ENCODE peak calls at places on chromosomes 7 and 10, in ten cellular contexts. B is heart left ventricle; E is cardiac muscle cell; J is HCT116; I is transverse colon; U is ovary; L is OCI-LY7; P is CD4-positive, CD25-positive, alpha-beta regulatory T cell; X is GM23248; T is endodermal cell. H is an unnamed sample.

GRCh38 chr10:117878626-117879025 is 168.1 kb downstream of the RAB11FIP2 start:
- DNase-seq in P (no peak), E (no peak), I (no peak), L (no peak), X (no peak), T (no peak), J (no peak), U (no peak), B (no peak), H (no peak)

GRCh38 chr7:131008840-131009651 is 275.0 kb upstream of the KLF14 start:
- DNase-seq in J (no peak), B (no peak), I (no peak), U (no peak), E (no peak), T (peak; percentile 16), X (peak; percentile 80), L (no peak), P (no peak), H (no peak)

GRCh38 chr7:70805360-70805759 is 326.6 kb upstream of the GALNT17 start:
- DNase-seq in I (no peak), P (no peak), E (no peak), U (no peak), J (no peak), B (no peak), T (no peak), L (peak; percentile 59), X (no peak), H (no peak)

GRCh38 chr10:121904888-121905287 is 22.9 kb downstream of the ATE1 start:
- DNase-seq in X (no peak), T (no peak), I (no peak), P (no peak), E (no peak), B (no peak), L (no peak), J (no peak), U (no peak), H (no peak)

GRCh38 chr7:132154695-132155471 is 421.4 kb downstream of the PLXNA4 start:
- DNase-seq in L (no peak), J (no peak), E (no peak), I (no peak), P (no peak), T (peak; percentile 55), X (no peak), B (no peak), U (no peak), H (no peak)

GRCh38 chr10:33114451-33114944 is 156.5 kb upstream of the ITGB1 start:
- DNase-seq in T (no peak), J (no peak), B (no peak), U (no peak), X (peak; percentile 80), P (no peak), I (no peak), E (no peak), L (peak; percentile 84), H (no peak)

GRCh38 chr10:110356628-110357245 is 52.0 kb upstream of the SMNDC1 start:
- DNase-seq in X (no peak), B (peak; percentile 57), E (no peak), P (peak; percentile 47), J (peak; percentile 72), L (peak; percentile 98), U (peak; percentile 44), I (peak; percentile 80), T (no peak), H (peak; percentile 68)

GRCh38 chr10:86252051-86252450 is 114.5 kb downstream of the GRID1 start:
- DNase-seq in T (peak; percentile 17), J (no peak), L (no peak), X (no peak), U (no peak), I (no peak), P (no peak), B (no peak), E (no peak), H (no peak)

GRCh38 chr10:119355930-119356329 is 148.6 kb downstream of the GRK5 start:
- DNase-seq in I (no peak), E (no peak), B (no peak), X (no peak), P (no peak), T (no peak), L (peak; percentile 21), U (no peak), J (peak; percentile 63), H (no peak)

GRCh38 chr10:18658301-18658991 is 785 bp upstream of the ARL5B start:
- DNase-seq in L (peak; percentile 27), B (no peak), E (no peak), I (peak; percentile 19), X (peak; percentile 79), U (peak; percentile 50), J (no peak), P (no peak), T (no peak), H (no peak)

GRCh38 chr10:104139221-104139620 is 17.2 kb downstream of the SFR1 start:
- DNase-seq in U (no peak), E (no peak), T (no peak), J (no peak), I (no peak), P (no peak), B (no peak), L (peak; percentile 42), X (no peak), H (no peak)

GRCh38 chr7:139828880-139829653 is at the start of gene TBXAS1:
- DNase-seq in P (no peak), I (peak; percentile 57), T (peak; percentile 67), X (no peak), J (no peak), L (peak; percentile 11), B (peak; percentile 30), U (no peak), E (no peak), H (no peak)

GRCh38 chr10:128278362-128278761 is 152.1 kb upstream of the MKI67 start:
- DNase-seq in E (no peak), I (no peak), L (no peak), J (no peak), X (no peak), P (no peak), B (no peak), T (peak; percentile 52), U (no peak), H (no peak)

GRCh38 chr10:128274938-128275337 is 148.7 kb upstream of the MKI67 start:
- DNase-seq in B (no peak), E (peak; percentile 10), P (no peak), L (no peak), X (peak; percentile 79), T (no peak), U (no peak), J (no peak), I (no peak), H (no peak)

GRCh38 chr10:128277267-128277666 is 151.0 kb upstream of the MKI67 start:
- DNase-seq in T (no peak), U (no peak), I (no peak), B (no peak), X (no peak), E (no peak), P (no peak), J (no peak), L (no peak), H (no peak)

GRCh38 chr10:128280271-128280670 is 154.0 kb upstream of the MKI67 start:
- DNase-seq in X (no peak), B (no peak), P (no peak), T (no peak), J (no peak), E (no peak), U (no peak), L (no peak), I (no peak), H (no peak)

GRCh38 chr10:128275405-128275804 is 149.2 kb upstream of the MKI67 start:
- DNase-seq in P (no peak), I (no peak), E (no peak), U (no peak), J (no peak), L (no peak), X (no peak), T (no peak), B (no peak), H (no peak)
- H3K4me3 ChIP-seq in P (no peak overlapping the region), I (no peak overlapping the region), E (no peak overlapping the region), U (no peak overlapping the region), J (no peak overlapping the region), L (no peak overlapping the region), X (no peak overlapping the region), T (no peak overlapping the region), B (no peak overlapping the region), H (no peak overlapping the region)

DNA sequence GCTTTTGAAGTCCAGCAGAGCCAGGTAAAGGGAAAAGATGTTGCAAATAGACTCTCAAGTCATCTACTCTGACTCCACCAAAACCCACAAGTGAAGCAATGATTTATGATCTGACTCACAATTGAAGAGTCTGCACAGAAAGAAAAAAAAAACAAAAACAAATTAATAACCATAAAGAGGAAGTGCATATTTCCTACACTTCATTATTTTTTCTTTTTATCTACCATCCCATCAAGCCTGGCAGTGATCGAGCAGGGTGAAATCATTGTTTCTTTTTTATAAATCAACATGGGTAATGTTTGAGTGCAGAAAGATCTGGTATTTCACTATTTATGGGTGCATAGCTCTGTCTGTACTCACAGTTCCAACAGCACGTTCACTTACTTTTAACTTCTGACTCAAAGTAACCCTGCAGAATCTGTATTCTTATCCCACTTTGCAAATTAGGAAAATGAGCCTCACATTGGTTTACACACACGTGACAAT is 829.0 kb downstream of the TNS3 start:
- DNase-seq in L (no peak), E (no peak), T (no peak), U (no peak), J (peak; percentile 53), B (no peak), I (no peak), P (no peak), X (peak; percentile 90), H (no peak)
- H3K27ac ChIP-seq in L (no peak overlapping the region), E (no peak overlapping the region), T (no peak overlapping the region), U (no peak overlapping the region), J (peak overlapping the region; percentile 55), B (no peak overlapping the region), I (peak overlapping the region; percentile 27), P (no peak overlapping the region), X (peak overlapping the region; percentile 80), H (no peak overlapping the region)

DNA sequence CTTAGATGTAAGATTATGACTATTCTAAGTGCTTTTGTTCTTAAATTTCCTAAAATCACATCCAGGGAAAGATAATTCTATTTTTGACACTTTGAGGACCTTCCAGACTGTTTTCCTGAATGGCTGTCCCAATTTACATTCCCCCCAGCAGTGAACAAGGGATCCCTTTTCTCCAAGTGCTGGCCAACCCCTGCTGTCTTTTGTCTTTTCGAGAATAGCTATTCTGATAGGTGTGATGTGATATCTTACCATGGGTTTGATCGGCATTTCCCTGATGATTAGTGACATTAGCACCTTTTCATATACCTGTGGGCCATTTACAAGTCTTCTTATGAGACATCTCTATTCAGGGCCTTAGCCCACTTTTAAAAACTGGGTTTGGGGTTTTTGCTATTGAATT is 526.7 kb upstream of the FZD8 start:
- DNase-seq in X (no peak), E (no peak), U (no peak), B (no peak), L (no peak), I (no peak), T (peak; percentile 60), J (no peak), P (no peak), H (no peak)
- H3K4me3 ChIP-seq in X (no peak overlapping the region), E (no peak overlapping the region), U (no peak overlapping the region), B (no peak overlapping the region), L (no peak overlapping the region), I (no peak overlapping the region), T (peak overlapping the region; percentile 22), J (no peak overlapping the region), P (no peak overlapping the region), H (no peak overlapping the region)

DNA sequence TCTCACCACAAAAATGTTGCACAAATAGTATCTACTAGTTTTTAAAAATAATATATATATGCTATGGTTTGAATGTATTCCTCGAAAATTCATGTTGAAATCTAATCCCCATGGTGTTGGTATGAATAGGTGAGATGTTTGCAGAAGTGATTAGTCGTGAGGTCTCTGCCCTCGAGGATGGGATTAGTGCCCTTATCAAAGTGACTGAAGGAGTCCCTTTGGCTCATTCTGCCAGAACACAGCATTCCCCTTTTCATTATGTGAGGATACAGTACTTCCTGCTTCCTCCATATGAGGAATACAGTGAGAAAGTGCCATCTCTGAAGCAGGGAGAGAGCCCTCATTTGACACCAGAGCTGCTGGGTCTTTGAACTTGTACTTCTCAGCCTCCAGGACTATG is 777.5 kb upstream of the LRRTM3 start:
- DNase-seq in L (no peak), T (peak; percentile 54), P (no peak), B (no peak), X (no peak), U (no peak), I (no peak), J (no peak), E (no peak), H (no peak)
- H3K27ac ChIP-seq in L (no peak overlapping the region), T (no peak overlapping the region), P (no peak overlapping the region), B (no peak overlapping the region), X (no peak overlapping the region), U (no peak overlapping the region), I (no peak overlapping the region), J (no peak overlapping the region), E (no peak overlapping the region), H (no peak overlapping the region)